ENCODE peak calls at places on chromosomes 4 and X, in eight cellular contexts. Q, B, L, F, E, J, C and D are unnamed samples.

GRCh38 chr4:146477054-146477453 is 44.7 kb downstream of the SLC10A7 start:
- DNase-seq in Q (no peak), B (no peak), L (no peak), F (no peak), E (peak; percentile 46), J (no peak), C (no peak), D (no peak)

GRCh38 chr4:96767815-96768480 is 928.1 kb downstream of the PDHA2 start:
- DNase-seq in Q (no peak), B (no peak), L (no peak), F (no peak), E (no peak), J (no peak), C (no peak), D (no peak)

GRCh38 chr4:141853091-141853734 is 216.8 kb downstream of the IL15 start:
- DNase-seq in Q (no peak), B (no peak), L (no peak), F (no peak), E (no peak), J (no peak), C (peak; percentile 31), D (no peak)

GRCh38 chrX:38304010-38304409 is 23.3 kb downstream of the RPGR start:
- DNase-seq in Q (no peak), B (peak; percentile 8), L (no peak), F (no peak), E (peak; percentile 36), J (no peak), C (no peak), D (peak; percentile 6)

GRCh38 chrX:148259990-148260389 is 240.4 kb upstream of the AFF2 start:
- DNase-seq in Q (no peak), B (no peak), L (no peak), F (no peak), E (no peak), J (no peak), C (no peak), D (no peak)

GRCh38 chrX:136754641-136755040 is 26.1 kb downstream of the ARHGEF6 start:
- DNase-seq in Q (no peak), B (no peak), L (no peak), F (no peak), E (no peak), J (no peak), C (peak; percentile 27), D (no peak)

GRCh38 chr4:181849472-181849871 is 393.7 kb upstream of the TENM3 start:
- DNase-seq in Q (no peak), B (no peak), L (no peak), F (no peak), E (no peak), J (no peak), C (no peak), D (no peak)

GRCh38 chrX:46610070-46610658 is 36.6 kb downstream of the CHST7 start:
- DNase-seq in Q (no peak), B (no peak), L (no peak), F (no peak), E (no peak), J (no peak), C (no peak), D (no peak)